ENCODE peak calls at places on chromosomes 5 and 9, in nine cellular contexts. W is sigmoid colon, X is stomach, A is suprapubic skin, D is SK-N-SH, C is ovary, T is tibial nerve, K is K562, G is H1. L is an unnamed sample. For H3K36me3, the result is how much of the 10 kb centered on the place peaks cover.

GRCh38 chr9:752681-753200 is 88.8 kb upstream of the DMRT1 start:
- DNase-seq in W (peak), X (no peak), A (no peak), D (no peak), C (no peak), T (no peak), K (no peak), G (no peak), L (no peak)

GRCh38 chr9:21505425-21506179 is 23.5 kb upstream of the IFNE start:
- DNase-seq in W (no peak), X (no peak), A (no peak), D (no peak), C (no peak), T (no peak), K (no peak), G (no peak), L (no peak)

GRCh38 chr5:1737790-1738405 is 61.7 kb downstream of the MRPL36 start:
- DNase-seq in W (no peak), X (peak), A (no peak), D (peak), C (no peak), T (no peak), K (peak), G (peak), L (no peak)

GRCh38 chr9:133140174-133140505 is 19.1 kb upstream of the RALGDS start:
- DNase-seq in W (no peak), X (no peak), A (no peak), D (no peak), C (no peak), T (no peak), K (no peak), G (no peak), L (peak)

GRCh38 chr9:13717356-13718057 is 438.0 kb upstream of the MPDZ start:
- DNase-seq in W (no peak), X (no peak), A (no peak), D (no peak), C (no peak), T (no peak), K (no peak), G (no peak), L (no peak)

GRCh38 chr9:129235041-129235930 is 57.2 kb upstream of the IER5L start:
- DNase-seq in W (no peak), X (no peak), A (no peak), D (no peak), C (peak), T (no peak), K (no peak), G (no peak), L (no peak)

GRCh38 chr5:139808481-139809330 is 13.1 kb downstream of the PSD2 start:
- DNase-seq in W (no peak), X (no peak), A (no peak), D (no peak), C (peak), T (no peak), K (peak), G (peak), L (no peak)

GRCh38 chr5:102589661-102590060 is 90.9 kb upstream of the SLCO6A1 start:
- DNase-seq in W (no peak), X (no peak), A (no peak), D (no peak), C (no peak), T (no peak), K (no peak), G (no peak), L (no peak)

GRCh38 chr9:91847576-91847975 is 102.5 kb downstream of the ROR2 start:
- DNase-seq in W (no peak), X (peak), A (no peak), D (peak), C (peak), T (no peak), K (no peak), G (no peak), L (no peak)

GRCh38 chr9:136882109-136882946 is 4.0 kb upstream of the TRAF2 start:
- DNase-seq in W (peak), X (peak), A (peak), D (peak), C (no peak), T (no peak), K (peak), G (no peak), L (peak)

GRCh38 chr9:70635790-70636189 is 221.3 kb upstream of the KLF9 start:
- DNase-seq in W (no peak), X (no peak), A (no peak), D (no peak), C (no peak), T (peak), K (no peak), G (no peak), L (no peak)
- TF ChIP-seq EP300 in W (no peak), X (no peak), A (no peak), D (no peak), C (no peak), T (peak), K (no peak), G (no peak), L (no peak)

GRCh38 chr5:96885518-96886338 is 9.4 kb downstream of the ERAP2 start:
- DNase-seq in W (no peak), X (no peak), A (no peak), D (no peak), C (no peak), T (no peak), K (peak), G (no peak), L (no peak)
- H3K36me3 ChIP-seq in W (under half), X (under half), A (under half), D (under half), C (under half), T (under half), K (under half), G (under half), L (under half)

GRCh38 chr5:35319231-35320002 is 89.1 kb upstream of the PRLR start:
- DNase-seq in W (peak), X (peak), A (peak), D (no peak), C (no peak), T (peak), K (no peak), G (no peak), L (peak)

GRCh38 chr5:35324679-35325078 is 94.4 kb upstream of the PRLR start:
- DNase-seq in W (no peak), X (no peak), A (no peak), D (no peak), C (no peak), T (no peak), K (no peak), G (no peak), L (no peak)

GRCh38 chr5:35320029-35320428 is 89.7 kb upstream of the PRLR start:
- DNase-seq in W (no peak), X (no peak), A (no peak), D (no peak), C (no peak), T (no peak), K (no peak), G (no peak), L (no peak)

GRCh38 chr5:35324201-35324600 is 93.9 kb upstream of the PRLR start:
- DNase-seq in W (no peak), X (no peak), A (no peak), D (no peak), C (no peak), T (no peak), K (no peak), G (no peak), L (no peak)
- H3K27ac ChIP-seq in W (no peak), X (no peak), A (no peak), D (no peak), C (no peak), T (no peak), K (no peak), G (no peak), L (no peak)

DNA sequence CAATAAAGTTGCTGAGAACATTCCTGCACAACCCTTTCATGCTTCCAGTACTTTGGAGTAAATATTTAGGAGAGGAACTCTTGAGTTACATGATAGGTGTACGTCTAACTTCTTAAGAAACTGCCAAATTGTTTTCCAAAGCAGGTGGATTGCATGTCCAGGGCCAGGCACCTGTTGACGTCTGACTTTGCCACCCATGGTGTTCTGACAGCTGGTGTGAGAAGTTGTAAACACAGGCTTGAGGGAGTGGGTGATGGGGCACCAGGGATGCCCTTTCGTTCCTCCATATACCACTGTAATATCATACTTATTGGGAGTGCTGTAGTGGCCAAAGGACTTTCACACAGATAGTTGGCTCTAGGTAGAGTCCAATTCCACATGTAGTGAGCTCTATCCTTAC is 352.1 kb downstream of the GADD45G start:
- DNase-seq in W (no peak), X (no peak), A (no peak), D (no peak), C (no peak), T (no peak), K (no peak), G (no peak), L (no peak)
- TF ChIP-seq EP300 in W (no peak), X (no peak), A (no peak), D (no peak), C (no peak), T (no peak), K (no peak), G (no peak), L (no peak)

GRCh38 chr9:120521101-120521500 is 58.9 kb downstream of the CDK5RAP2 start:
- DNase-seq in W (no peak), X (no peak), A (no peak), D (no peak), C (no peak), T (no peak), K (no peak), G (no peak), L (no peak)
- H3K36me3 ChIP-seq in W (half or more), X (half or more), A (half or more), D (under half), C (under half), T (under half), K (half or more), G (under half), L (under half)

GRCh38 chr5:54655761-54656160 is 138.2 kb downstream of the SNX18 start:
- DNase-seq in W (no peak), X (no peak), A (no peak), D (no peak), C (no peak), T (no peak), K (no peak), G (no peak), L (no peak)

GRCh38 chr5:54658014-54658413 is 140.5 kb downstream of the SNX18 start:
- DNase-seq in W (no peak), X (no peak), A (no peak), D (no peak), C (no peak), T (no peak), K (no peak), G (no peak), L (no peak)

GRCh38 chr5:54654211-54654610 is 136.7 kb downstream of the SNX18 start:
- DNase-seq in W (no peak), X (no peak), A (no peak), D (no peak), C (no peak), T (no peak), K (no peak), G (no peak), L (no peak)

GRCh38 chr5:54656261-54656728 is 138.7 kb downstream of the SNX18 start:
- DNase-seq in W (peak), X (peak), A (no peak), D (no peak), C (no peak), T (no peak), K (no peak), G (no peak), L (peak)

GRCh38 chr5:54655266-54655665 is 137.7 kb downstream of the SNX18 start:
- DNase-seq in W (no peak), X (no peak), A (no peak), D (no peak), C (no peak), T (no peak), K (no peak), G (no peak), L (no peak)
- H3K27ac ChIP-seq in W (no peak), X (peak), A (no peak), D (no peak), C (no peak), T (no peak), K (no peak), G (no peak), L (no peak)

GRCh38 chr5:160835376-160835775 is 16.6 kb downstream of the ATP10B start:
- DNase-seq in W (no peak), X (no peak), A (no peak), D (no peak), C (no peak), T (no peak), K (no peak), G (no peak), L (no peak)

GRCh38 chr5:160833806-160834205 is 18.2 kb downstream of the ATP10B start:
- DNase-seq in W (no peak), X (no peak), A (no peak), D (no peak), C (no peak), T (no peak), K (no peak), G (no peak), L (no peak)

GRCh38 chr5:160835818-160836528 is 16.0 kb downstream of the ATP10B start:
- DNase-seq in W (no peak), X (no peak), A (no peak), D (no peak), C (no peak), T (no peak), K (no peak), G (no peak), L (no peak)

GRCh38 chr5:160837749-160838593 is 14.0 kb downstream of the ATP10B start:
- DNase-seq in W (no peak), X (no peak), A (no peak), D (no peak), C (no peak), T (no peak), K (no peak), G (no peak), L (no peak)

GRCh38 chr5:160837211-160837610 is 14.8 kb downstream of the ATP10B start:
- DNase-seq in W (no peak), X (no peak), A (no peak), D (no peak), C (no peak), T (no peak), K (no peak), G (no peak), L (no peak)
- TF ChIP-seq EP300 in W (no peak), X (no peak), A (no peak), D (no peak), C (no peak), T (no peak), K (no peak), G (no peak), L (no peak)

GRCh38 chr5:154819546-154819945 is 30.9 kb downstream of the FAXDC2 start:
- DNase-seq in W (no peak), X (no peak), A (peak), D (no peak), C (no peak), T (no peak), K (no peak), G (no peak), L (no peak)

GRCh38 chr5:154823605-154824004 is 26.8 kb downstream of the FAXDC2 start:
- DNase-seq in W (no peak), X (no peak), A (no peak), D (no peak), C (no peak), T (no peak), K (no peak), G (no peak), L (no peak)

GRCh38 chr5:154817815-154818214 is 32.6 kb downstream of the FAXDC2 start:
- DNase-seq in W (no peak), X (no peak), A (peak), D (no peak), C (no peak), T (no peak), K (no peak), G (no peak), L (no peak)

GRCh38 chr5:154818459-154819116 is 31.8 kb downstream of the FAXDC2 start:
- DNase-seq in W (no peak), X (no peak), A (no peak), D (no peak), C (no peak), T (no peak), K (peak), G (no peak), L (no peak)

DNA sequence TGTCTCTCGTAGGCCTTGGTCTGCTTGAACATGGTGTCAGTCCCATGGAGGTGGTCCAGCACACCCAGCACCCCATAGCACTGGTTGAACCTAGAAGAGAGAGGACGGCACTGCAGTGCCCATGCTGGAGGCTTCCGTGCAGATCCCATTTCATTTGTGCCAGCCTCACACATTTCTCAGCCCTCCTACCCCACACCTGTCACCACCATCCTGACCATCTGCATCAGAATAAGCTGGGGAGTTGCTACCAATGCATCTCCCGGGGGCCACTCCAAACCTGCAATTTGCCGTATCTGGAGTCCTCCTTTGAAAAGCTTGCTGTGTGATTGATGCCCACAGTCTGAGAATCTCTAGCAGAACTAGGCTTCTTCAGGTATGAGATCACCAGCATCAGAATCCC is 30.0 kb downstream of the FAXDC2 start:
- DNase-seq in W (peak), X (no peak), A (no peak), D (no peak), C (no peak), T (no peak), K (no peak), G (no peak), L (no peak)
- H3K36me3 ChIP-seq in W (half or more), X (half or more), A (half or more), D (half or more), C (under half), T (under half), K (half or more), G (under half), L (under half)

GRCh38 chr5:61318374-61318773 is 13.7 kb upstream of the ZSWIM6 start:
- DNase-seq in W (no peak), X (no peak), A (no peak), D (no peak), C (no peak), T (no peak), K (no peak), G (no peak), L (no peak)

GRCh38 chr5:61311056-61311455 is 21.0 kb upstream of the ZSWIM6 start:
- DNase-seq in W (no peak), X (no peak), A (no peak), D (no peak), C (no peak), T (no peak), K (no peak), G (no peak), L (no peak)

GRCh38 chr5:61311836-61312808 is 19.9 kb upstream of the ZSWIM6 start:
- DNase-seq in W (no peak), X (no peak), A (no peak), D (no peak), C (no peak), T (no peak), K (no peak), G (no peak), L (no peak)

GRCh38 chr5:61309115-61309514 is 22.9 kb upstream of the ZSWIM6 start:
- DNase-seq in W (no peak), X (no peak), A (no peak), D (no peak), C (no peak), T (no peak), K (no peak), G (no peak), L (no peak)

GRCh38 chr5:61313960-61314681 is 17.9 kb upstream of the ZSWIM6 start:
- DNase-seq in W (no peak), X (no peak), A (no peak), D (no peak), C (no peak), T (no peak), K (no peak), G (no peak), L (no peak)
- H3K27ac ChIP-seq in W (no peak), X (no peak), A (no peak), D (peak), C (no peak), T (no peak), K (no peak), G (no peak), L (no peak)

L was measured in transverse colon.